ENCODE peak calls at places on chromosomes 3 and 15, in five cellular contexts. Y is A549, A is K562, Q is GM12878, W is HepG2. N is an unnamed sample.

GRCh38 chr3:149247929-149248691 is 26.5 kb upstream of the CP start:
- DNase-seq in Y (no peak), A (no peak), Q (no peak), W (peak), N (no peak)

GRCh38 chr3:180335056-180335455 is 266.9 kb upstream of the TTC14 start:
- DNase-seq in Y (no peak), A (no peak), Q (no peak), W (no peak), N (no peak)

GRCh38 chr3:114462750-114463149 is 168.9 kb downstream of the TIGIT start:
- DNase-seq in Y (no peak), A (no peak), Q (no peak), W (no peak), N (no peak)

GRCh38 chr15:97993310-97993738 is 32.8 kb downstream of the ARRDC4 start:
- DNase-seq in Y (no peak), A (peak), Q (no peak), W (no peak), N (no peak)

GRCh38 chr3:4850211-4850927 is 128.9 kb upstream of the BHLHE40 start:
- DNase-seq in Y (no peak), A (no peak), Q (peak), W (no peak), N (no peak)

GRCh38 chr3:89098964-89099585 is 8.3 kb upstream of the EPHA3 start:
- DNase-seq in Y (peak), A (peak), Q (no peak), W (peak), N (no peak)

GRCh38 chr3:127536818-127537810 is 53.4 kb downstream of the TPRA1 start:
- DNase-seq in Y (no peak), A (no peak), Q (no peak), W (no peak), N (no peak)

GRCh38 chr3:122555275-122556071 is 8.6 kb downstream of the PARP9 start:
- DNase-seq in Y (no peak), A (no peak), Q (no peak), W (no peak), N (no peak)

GRCh38 chr3:111143-112069 is 85.2 kb upstream of the CHL1 start:
- DNase-seq in Y (no peak), A (no peak), Q (peak), W (peak), N (no peak)

GRCh38 chr3:15051531-15051930 is 13.6 kb downstream of the MRPS25 start:
- DNase-seq in Y (peak), A (peak), Q (no peak), W (peak), N (peak)

GRCh38 chr3:162525052-162525451 is 1028.4 kb downstream of the OTOL1 start:
- DNase-seq in Y (no peak), A (no peak), Q (no peak), W (no peak), N (no peak)

DNA sequence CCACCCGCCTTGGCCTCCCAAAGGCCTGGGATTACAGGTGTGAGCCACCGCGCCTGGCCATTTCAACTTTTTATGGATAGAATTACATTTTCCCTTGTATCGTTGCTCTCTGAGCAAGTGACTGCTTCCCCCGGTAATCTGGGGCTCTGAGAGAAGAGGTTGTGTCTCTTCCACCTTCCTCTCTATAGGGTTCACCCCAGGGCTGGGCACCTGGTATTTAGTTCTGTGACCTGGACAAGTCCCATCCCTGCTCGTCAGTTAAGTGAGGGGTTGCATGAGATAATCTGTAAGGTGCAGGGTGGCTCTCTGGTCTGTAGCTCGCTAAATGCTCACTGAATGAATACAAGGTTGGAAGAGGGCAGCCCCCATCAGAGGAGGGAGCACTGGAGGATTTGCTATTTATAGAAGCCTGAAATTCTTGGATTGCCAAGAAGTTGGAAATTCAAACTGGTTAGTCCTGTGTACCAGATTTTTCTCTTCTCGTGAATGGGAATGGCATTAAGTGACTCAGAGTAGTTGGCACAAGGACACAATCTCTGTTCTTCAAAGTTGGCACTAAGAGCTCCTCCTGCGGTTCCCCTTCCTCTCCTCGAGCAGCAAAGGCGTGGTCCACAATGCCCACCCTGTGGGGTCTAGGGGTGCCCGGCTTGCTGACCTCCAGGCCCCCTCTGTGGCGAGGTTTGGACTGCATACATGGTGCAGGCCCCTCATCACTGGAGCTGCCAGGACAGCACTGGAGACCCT is 68.1 kb upstream of the DLG1 start:
- DNase-seq in Y (no peak), A (no peak), Q (no peak), W (no peak), N (no peak)
- TF ChIP-seq CHD2 in Y (no peak), A (no peak), Q (no peak), W (no peak), N (no peak)

DNA sequence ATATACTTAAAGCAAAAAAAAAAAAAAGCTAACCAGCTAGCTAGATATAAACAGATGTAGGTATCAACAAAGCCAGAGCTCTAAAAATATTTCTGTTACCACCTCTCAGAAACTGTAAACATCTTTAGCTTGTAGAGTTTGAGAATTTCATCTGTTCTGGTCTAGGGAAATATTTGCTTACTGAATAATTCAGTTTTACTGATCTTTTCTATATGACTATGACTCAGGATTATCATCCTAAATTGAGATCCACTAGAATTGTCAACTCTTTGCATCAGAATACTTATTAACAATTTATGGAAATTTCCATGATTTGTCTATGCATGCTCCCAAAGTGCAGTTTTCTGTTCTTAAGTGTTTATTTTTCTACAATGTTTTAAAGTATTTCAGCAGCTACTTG is 517.3 kb downstream of the DIPK2A start:
- DNase-seq in Y (no peak), A (no peak), Q (no peak), W (no peak), N (no peak)
- TF ChIP-seq CHD2 in Y (no peak), A (no peak), Q (no peak), W (no peak), N (no peak)

GRCh38 chr3:53794597-53794996 is 51.6 kb downstream of the CHDH start:
- DNase-seq in Y (no peak), A (no peak), Q (no peak), W (no peak), N (no peak)
- TF ChIP-seq CHD2 in Y (no peak), A (no peak), Q (no peak), W (no peak), N (no peak)

DNA sequence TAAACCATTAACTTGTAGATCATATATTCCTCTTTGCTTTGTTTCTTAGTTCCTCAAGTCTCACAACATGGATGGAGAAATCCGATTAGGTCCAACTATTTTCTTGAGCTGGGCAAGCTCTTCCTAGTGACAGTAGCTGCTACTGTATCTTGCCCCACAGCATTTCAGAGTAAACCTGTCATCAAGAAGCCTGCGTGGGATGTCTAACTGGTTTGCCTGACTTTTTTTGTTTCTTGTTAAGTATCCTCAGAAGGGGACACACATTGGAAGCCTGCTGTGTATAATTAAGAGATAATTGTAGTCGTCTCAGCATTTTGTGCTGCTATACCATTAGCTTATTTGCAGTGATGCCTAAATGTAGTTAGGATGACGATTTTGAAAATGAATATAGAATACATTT is 29.3 kb upstream of the STT3B start:
- DNase-seq in Y (no peak), A (no peak), Q (no peak), W (no peak), N (no peak)
- TF ChIP-seq CHD2 in Y (no peak), A (no peak), Q (no peak), W (no peak), N (no peak)

DNA sequence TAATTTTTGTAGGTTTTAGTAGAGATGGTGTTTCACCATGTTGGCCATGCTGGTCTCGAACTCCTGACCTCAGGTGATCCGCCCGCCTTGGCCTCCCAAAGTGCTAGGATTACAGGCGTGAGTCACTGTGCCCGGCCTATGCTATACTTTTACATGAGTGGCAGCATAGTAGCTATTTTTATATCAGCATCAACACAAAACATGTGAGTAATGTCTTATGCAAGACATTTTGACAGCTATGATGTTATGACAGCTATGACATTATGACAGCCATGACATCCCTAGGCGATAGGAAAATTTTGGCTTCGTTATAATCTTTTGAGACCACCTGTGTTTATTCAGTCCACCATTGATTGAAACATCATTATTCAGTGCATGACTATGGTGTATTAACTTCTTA is 4.1 kb upstream of the NAALADL2 start:
- DNase-seq in Y (no peak), A (no peak), Q (no peak), W (no peak), N (no peak)
- TF ChIP-seq CHD2 in Y (no peak), A (no peak), Q (no peak), W (no peak), N (no peak)

DNA sequence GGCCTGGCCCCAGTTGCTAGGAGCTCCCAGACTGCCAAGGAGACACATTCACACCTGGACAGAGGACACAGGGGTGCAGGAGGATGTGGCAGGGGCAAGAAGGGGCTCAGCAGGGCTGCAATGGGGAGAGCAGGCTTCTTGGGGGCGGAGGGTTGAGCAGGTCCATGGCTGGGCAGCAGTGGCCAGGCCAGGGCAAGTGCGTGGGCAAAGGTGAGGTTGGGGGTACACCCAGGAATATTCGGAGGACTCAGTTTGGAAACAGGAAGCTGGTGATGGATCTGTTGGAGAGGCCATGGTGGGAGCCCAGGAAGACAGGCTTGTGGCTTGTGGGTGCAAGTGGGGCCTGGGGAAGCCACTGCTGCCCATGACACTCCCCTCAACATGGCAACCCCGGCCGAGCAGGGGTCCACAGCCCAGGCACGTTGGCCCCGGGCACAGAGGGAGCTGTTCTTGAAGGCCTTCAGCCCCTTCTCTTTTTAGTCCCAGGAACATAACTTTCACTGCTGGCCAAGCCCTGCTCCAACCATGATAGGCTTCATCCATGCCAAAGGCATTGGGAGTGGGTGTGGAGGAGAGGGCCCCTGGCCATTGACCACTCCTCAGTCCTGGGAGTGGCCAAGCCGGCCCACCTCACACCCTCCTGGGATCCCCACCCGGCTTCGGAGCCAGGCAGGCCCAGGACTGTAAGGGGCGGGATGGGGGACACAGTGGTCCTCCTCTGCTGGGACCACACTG is 33.3 kb downstream of the TSPAN3 start:
- DNase-seq in Y (no peak), A (no peak), Q (no peak), W (no peak), N (no peak)
- TF ChIP-seq CHD2 in Y (no peak), A (no peak), Q (no peak), W (no peak), N (no peak)